ENCODE peak calls at places on chromosome X, in four cellular contexts. E, C, K and A are unnamed samples.

GRCh38 chrX:152895724-152896420 is 2.0 kb upstream of the ZNF185 start:
- DNase-seq in K (no peak), C (no peak), E (no peak), A (no peak)

GRCh38 chrX:116009348-116009747 is 161.2 kb upstream of the AGTR2 start:
- DNase-seq in K (no peak), E (no peak), C (no peak), A (no peak)

GRCh38 chrX:16250296-16250695 is 83.0 kb downstream of the MAGEB17 start:
- DNase-seq in C (no peak), K (peak; percentile 24), E (no peak), A (no peak)

GRCh38 chrX:109716431-109717028 is 16.5 kb downstream of the ACSL4 start:
- DNase-seq in C (no peak), E (no peak), K (no peak), A (no peak)

GRCh38 chrX:77788050-77788449 is 2.0 kb upstream of the ATRX start:
- DNase-seq in E (no peak), C (peak; percentile 25), K (peak; percentile 44), A (no peak)

GRCh38 chrX:14865201-14865600 is 7.7 kb downstream of the FANCB start:
- DNase-seq in K (peak; percentile 61), E (no peak), C (no peak), A (no peak)

GRCh38 chrX:68433155-68433980 is at the start of gene OPHN1:
- DNase-seq in E (peak; percentile 17), K (peak; percentile 76), C (peak; percentile 61), A (peak; percentile 85)

GRCh38 chrX:69123481-69123880 is 41.8 kb downstream of the PJA1 start:
- DNase-seq in C (no peak), K (no peak), E (no peak), A (no peak)

GRCh38 chrX:7119927-7120577 is 27.5 kb upstream of the STS start:
- DNase-seq in E (no peak), C (no peak), K (no peak), A (no peak)

GRCh38 chrX:20591246-20591645 is 324.5 kb upstream of the RPS6KA3 start:
- DNase-seq in E (no peak), C (no peak), K (no peak), A (no peak)

GRCh38 chrX:96682516-96682915 is 2.1 kb upstream of the DIAPH2 start:
- DNase-seq in K (no peak), C (no peak), E (no peak), A (no peak)

GRCh38 chrX:20265726-20266681 is 705 bp downstream of the RPS6KA3 start:
- DNase-seq in K (peak; percentile 28), E (no peak), C (no peak), A (peak; percentile 55)

GRCh38 chrX:46673596-46673995 is 85.3 kb downstream of the SLC9A7 start:
- DNase-seq in C (no peak), K (no peak), E (no peak), A (no peak)

GRCh38 chrX:47158131-47158530 is 13.1 kb downstream of the RBM10 start:
- DNase-seq in K (no peak), E (no peak), C (no peak), A (no peak)

GRCh38 chrX:22730542-22730941 is 269.2 kb upstream of the DDX53 start:
- DNase-seq in C (no peak), K (no peak), E (no peak), A (no peak)

GRCh38 chrX:6813836-6814370 is 279.0 kb upstream of the VCX3A start:
- DNase-seq in E (no peak), K (no peak), C (no peak), A (no peak)

GRCh38 chrX:150200820-150201287 is 162.3 kb upstream of the MAMLD1 start:
- DNase-seq in C (peak; percentile 71), E (no peak), K (peak; percentile 97), A (peak; percentile 45)

GRCh38 chrX:13427441-13428054 is 107.7 kb upstream of the ATXN3L start:
- DNase-seq in C (no peak), E (no peak), K (no peak), A (no peak)

GRCh38 chrX:10007604-10008003 is 40.4 kb downstream of the CLDN34 start:
- DNase-seq in K (peak; percentile 71), C (no peak), E (no peak), A (no peak)

GRCh38 chrX:50168305-50168704 is 32.5 kb downstream of the AKAP4 start:
- DNase-seq in C (no peak), K (peak; percentile 18), E (no peak), A (no peak)

GRCh38 chrX:123425904-123426303 is 241.8 kb downstream of the GRIA3 start:
- DNase-seq in E (no peak), C (no peak), K (no peak), A (no peak)

GRCh38 chrX:70433848-70434351 is 10.7 kb upstream of the DLG3 start:
- DNase-seq in K (peak; percentile 41), C (peak; percentile 53), E (peak; percentile 77), A (peak; percentile 82)

GRCh38 chrX:153416781-153417180 is 5.5 kb downstream of the ZFP92 start:
- DNase-seq in C (peak; percentile 13), K (peak; percentile 25), E (no peak), A (no peak)

GRCh38 chrX:112066813-112067212 is 15.8 kb downstream of the TRPC5 start:
- DNase-seq in K (no peak), E (no peak), C (no peak), A (no peak)

GRCh38 chrX:48905090-48905790 is 6.2 kb downstream of the SLC35A2 start:
- DNase-seq in C (no peak), E (no peak), K (no peak), A (no peak)

GRCh38 chrX:48617542-48618340 is 20.4 kb downstream of the WDR13 start:
- DNase-seq in C (no peak), E (no peak), K (peak; percentile 56), A (no peak)

GRCh38 chrX:108735680-108736508 is 469 bp downstream of the IRS4 start:
- DNase-seq in C (no peak), K (peak; percentile 9), E (no peak), A (no peak)